ENCODE peak calls at places on chromosomes 7 and 10, in six cellular contexts. One of them, this sample, is unnamed.

GRCh38 chr10:3525832-3526449 is 259.1 kb downstream of the KLF6 start:
- ATAC-seq in upper lobe of left lung: no peak
- ATAC-seq in HepG2: peak; percentile 50
- ATAC-seq in K562: peak; percentile 61
- ATAC-seq in GM12878: no peak
- ATAC-seq in A549: peak; percentile 99
- ATAC-seq in this sample: peak; percentile 81

GRCh38 chr7:50214141-50214670 is 90.3 kb upstream of the IKZF1 start:
- ATAC-seq in upper lobe of left lung: no peak
- ATAC-seq in HepG2: no peak
- ATAC-seq in A549: no peak
- ATAC-seq in GM12878: no peak
- ATAC-seq in K562: no peak
- ATAC-seq in this sample: no peak

GRCh38 chr7:130903358-130903974 is 169.5 kb upstream of the KLF14 start:
- ATAC-seq in HepG2: no peak
- ATAC-seq in GM12878: peak; percentile 9
- ATAC-seq in K562: peak; percentile 84
- ATAC-seq in upper lobe of left lung: peak; percentile 64
- ATAC-seq in A549: peak; percentile 38
- ATAC-seq in this sample: no peak

GRCh38 chr7:117118579-117119180 is 165.4 kb downstream of the ST7 start:
- ATAC-seq in A549: no peak
- ATAC-seq in HepG2: no peak
- ATAC-seq in upper lobe of left lung: no peak
- ATAC-seq in K562: peak; percentile 36
- ATAC-seq in GM12878: peak; percentile 23
- ATAC-seq in this sample: no peak

GRCh38 chr7:131618391-131618790 is 62.0 kb upstream of the PODXL start:
- ATAC-seq in HepG2: no peak
- ATAC-seq in A549: no peak
- ATAC-seq in GM12878: no peak
- ATAC-seq in upper lobe of left lung: no peak
- ATAC-seq in K562: no peak
- ATAC-seq in this sample: no peak

GRCh38 chr7:6232534-6232933 is 39.9 kb downstream of the CYTH3 start:
- ATAC-seq in GM12878: peak; percentile 51
- ATAC-seq in HepG2: no peak
- ATAC-seq in upper lobe of left lung: peak; percentile 71
- ATAC-seq in A549: no peak
- ATAC-seq in K562: peak; percentile 67
- ATAC-seq in this sample: peak; percentile 45

GRCh38 chr7:102073931-102074880 is 212.5 kb upstream of the SH2B2 start:
- ATAC-seq in K562: no peak
- ATAC-seq in upper lobe of left lung: no peak
- ATAC-seq in A549: no peak
- ATAC-seq in HepG2: no peak
- ATAC-seq in GM12878: no peak
- ATAC-seq in this sample: no peak

GRCh38 chr10:86770412-86770960 is 14.1 kb downstream of the BMPR1A start:
- ATAC-seq in K562: peak; percentile 90
- ATAC-seq in A549: peak; percentile 67
- ATAC-seq in HepG2: no peak
- ATAC-seq in GM12878: peak; percentile 66
- ATAC-seq in upper lobe of left lung: no peak
- ATAC-seq in this sample: no peak

GRCh38 chr7:127678330-127678729 is 26.3 kb downstream of the SND1 start:
- ATAC-seq in HepG2: no peak
- ATAC-seq in K562: no peak
- ATAC-seq in GM12878: no peak
- ATAC-seq in upper lobe of left lung: no peak
- ATAC-seq in A549: no peak
- ATAC-seq in this sample: no peak

GRCh38 chr10:52082307-52082706 is 231.8 kb upstream of the DKK1 start:
- ATAC-seq in upper lobe of left lung: no peak
- ATAC-seq in K562: no peak
- ATAC-seq in HepG2: no peak
- ATAC-seq in GM12878: peak; percentile 50
- ATAC-seq in A549: no peak
- ATAC-seq in this sample: no peak

GRCh38 chr10:72625608-72626443 is at the start of gene MICU1:
- ATAC-seq in HepG2: peak; percentile 99
- ATAC-seq in upper lobe of left lung: peak; percentile 100
- ATAC-seq in K562: peak; percentile 98
- ATAC-seq in GM12878: peak; percentile 99
- ATAC-seq in A549: peak; percentile 99
- ATAC-seq in this sample: peak; percentile 99

GRCh38 chr10:26621889-26622681 is 75.4 kb upstream of the PDSS1 start:
- ATAC-seq in A549: peak; percentile 96
- ATAC-seq in upper lobe of left lung: peak; percentile 78
- ATAC-seq in K562: peak; percentile 83
- ATAC-seq in GM12878: peak; percentile 85
- ATAC-seq in HepG2: peak; percentile 90
- ATAC-seq in this sample: peak; percentile 53

GRCh38 chr10:97508342-97508741 is 9.6 kb downstream of the UBTD1 start:
- ATAC-seq in upper lobe of left lung: no peak
- ATAC-seq in K562: no peak
- ATAC-seq in HepG2: no peak
- ATAC-seq in GM12878: no peak
- ATAC-seq in A549: no peak
- ATAC-seq in this sample: no peak

GRCh38 chr7:55538538-55538937 is 33.8 kb downstream of the VOPP1 start:
- ATAC-seq in K562: no peak
- ATAC-seq in HepG2: no peak
- ATAC-seq in A549: no peak
- ATAC-seq in GM12878: no peak
- ATAC-seq in upper lobe of left lung: no peak
- ATAC-seq in this sample: no peak

GRCh38 chr10:34628174-34628802 is 186.8 kb downstream of the PARD3 start:
- ATAC-seq in K562: peak; percentile 99
- ATAC-seq in A549: peak; percentile 24
- ATAC-seq in upper lobe of left lung: peak; percentile 63
- ATAC-seq in HepG2: peak; percentile 60
- ATAC-seq in GM12878: peak; percentile 10
- ATAC-seq in this sample: peak; percentile 64

GRCh38 chr7:124330741-124331407 is 298.0 kb upstream of the TMEM229A start:
- ATAC-seq in upper lobe of left lung: no peak
- ATAC-seq in K562: no peak
- ATAC-seq in GM12878: no peak
- ATAC-seq in A549: no peak
- ATAC-seq in HepG2: no peak
- ATAC-seq in this sample: no peak

GRCh38 chr7:1693991-1694524 is 24.0 kb downstream of the ELFN1 start:
- ATAC-seq in upper lobe of left lung: no peak
- ATAC-seq in GM12878: no peak
- ATAC-seq in K562: no peak
- ATAC-seq in A549: peak; percentile 49
- ATAC-seq in HepG2: no peak
- ATAC-seq in this sample: no peak
- TF ChIP-seq EP300 in upper lobe of left lung: no peak
- TF ChIP-seq EP300 in GM12878: no peak
- TF ChIP-seq EP300 in K562: no peak
- TF ChIP-seq EP300 in A549: no peak
- TF ChIP-seq EP300 in HepG2: no peak
- TF ChIP-seq EP300 in this sample: no peak

GRCh38 chr7:2713978-2714377 is 26.0 kb downstream of the AMZ1 start:
- ATAC-seq in upper lobe of left lung: no peak
- ATAC-seq in GM12878: no peak
- ATAC-seq in K562: no peak
- ATAC-seq in HepG2: no peak
- ATAC-seq in A549: no peak
- ATAC-seq in this sample: no peak
- H3K4me1 ChIP-seq in upper lobe of left lung: peaks cover 35% of the 10 kb centered on the region
- H3K4me1 ChIP-seq in GM12878: peaks cover 51% of the 10 kb centered on the region
- H3K4me1 ChIP-seq in K562: peaks cover 36% of the 10 kb centered on the region
- H3K4me1 ChIP-seq in HepG2: peaks cover 15% of the 10 kb centered on the region
- H3K4me1 ChIP-seq in A549: no peaks in the 10 kb centered on the region
- H3K4me1 ChIP-seq in this sample: no peaks in the 10 kb centered on the region

GRCh38 chr10:114623661-114624294 is 34.3 kb downstream of the ABLIM1 start:
- ATAC-seq in A549: peak; percentile 94
- ATAC-seq in upper lobe of left lung: peak; percentile 76
- ATAC-seq in HepG2: peak; percentile 98
- ATAC-seq in GM12878: no peak
- ATAC-seq in K562: no peak
- ATAC-seq in this sample: peak; percentile 84
- TF ChIP-seq EP300 in A549: peak; percentile 32
- TF ChIP-seq EP300 in upper lobe of left lung: no peak
- TF ChIP-seq EP300 in HepG2: no peak
- TF ChIP-seq EP300 in GM12878: no peak
- TF ChIP-seq EP300 in K562: no peak
- TF ChIP-seq EP300 in this sample: no peak

GRCh38 chr10:101663097-101663496 is 31.9 kb downstream of the FBXW4 start:
- ATAC-seq in upper lobe of left lung: no peak
- ATAC-seq in A549: no peak
- ATAC-seq in GM12878: no peak
- ATAC-seq in HepG2: no peak
- ATAC-seq in K562: no peak
- ATAC-seq in this sample: no peak
- H3K4me1 ChIP-seq in upper lobe of left lung: no peaks in the 10 kb centered on the region
- H3K4me1 ChIP-seq in A549: no peaks in the 10 kb centered on the region
- H3K4me1 ChIP-seq in GM12878: no peaks in the 10 kb centered on the region
- H3K4me1 ChIP-seq in HepG2: no peaks in the 10 kb centered on the region
- H3K4me1 ChIP-seq in K562: no peaks in the 10 kb centered on the region
- H3K4me1 ChIP-seq in this sample: no peaks in the 10 kb centered on the region

DNA sequence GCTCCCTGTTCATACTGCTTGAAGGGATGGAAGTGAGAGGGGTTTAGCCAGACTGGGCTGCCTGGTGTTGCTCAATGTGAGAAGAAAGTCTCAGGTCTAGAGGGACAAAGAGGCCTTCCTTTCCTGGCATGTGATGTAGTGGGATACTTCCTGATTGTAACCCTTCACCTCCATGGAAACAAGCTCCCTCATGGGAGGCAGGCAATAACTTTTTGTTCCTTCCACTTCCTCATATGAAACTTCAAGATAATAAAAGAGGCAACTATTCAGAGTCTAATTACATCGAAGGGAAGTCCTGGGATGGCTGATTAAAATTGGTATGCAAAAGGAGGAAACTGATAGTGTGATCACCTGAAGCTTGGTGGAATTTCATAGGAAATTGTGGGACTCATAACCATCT is 84.1 kb upstream of the ETV1 start:
- ATAC-seq in HepG2: no peak
- ATAC-seq in GM12878: no peak
- ATAC-seq in K562: no peak
- ATAC-seq in A549: no peak
- ATAC-seq in upper lobe of left lung: no peak
- ATAC-seq in this sample: peak; percentile 55
- TF ChIP-seq EP300 in HepG2: no peak
- TF ChIP-seq EP300 in GM12878: no peak
- TF ChIP-seq EP300 in K562: no peak
- TF ChIP-seq EP300 in A549: no peak
- TF ChIP-seq EP300 in upper lobe of left lung: no peak
- TF ChIP-seq EP300 in this sample: no peak

GRCh38 chr7:1085910-1086421 is 1.9 kb upstream of the GPER1 start:
- ATAC-seq in HepG2: no peak
- ATAC-seq in K562: no peak
- ATAC-seq in GM12878: no peak
- ATAC-seq in A549: no peak
- ATAC-seq in upper lobe of left lung: no peak
- ATAC-seq in this sample: no peak

GRCh38 chr7:1081931-1082401 is 5.9 kb upstream of the GPER1 start:
- ATAC-seq in K562: no peak
- ATAC-seq in GM12878: no peak
- ATAC-seq in upper lobe of left lung: no peak
- ATAC-seq in A549: no peak
- ATAC-seq in HepG2: no peak
- ATAC-seq in this sample: no peak

GRCh38 chr7:1085266-1085665 is 2.6 kb upstream of the GPER1 start:
- ATAC-seq in A549: no peak
- ATAC-seq in K562: no peak
- ATAC-seq in HepG2: no peak
- ATAC-seq in GM12878: no peak
- ATAC-seq in upper lobe of left lung: no peak
- ATAC-seq in this sample: no peak

GRCh38 chr7:1081336-1081735 is 6.6 kb upstream of the GPER1 start:
- ATAC-seq in upper lobe of left lung: no peak
- ATAC-seq in HepG2: no peak
- ATAC-seq in GM12878: no peak
- ATAC-seq in K562: no peak
- ATAC-seq in A549: no peak
- ATAC-seq in this sample: no peak

DNA sequence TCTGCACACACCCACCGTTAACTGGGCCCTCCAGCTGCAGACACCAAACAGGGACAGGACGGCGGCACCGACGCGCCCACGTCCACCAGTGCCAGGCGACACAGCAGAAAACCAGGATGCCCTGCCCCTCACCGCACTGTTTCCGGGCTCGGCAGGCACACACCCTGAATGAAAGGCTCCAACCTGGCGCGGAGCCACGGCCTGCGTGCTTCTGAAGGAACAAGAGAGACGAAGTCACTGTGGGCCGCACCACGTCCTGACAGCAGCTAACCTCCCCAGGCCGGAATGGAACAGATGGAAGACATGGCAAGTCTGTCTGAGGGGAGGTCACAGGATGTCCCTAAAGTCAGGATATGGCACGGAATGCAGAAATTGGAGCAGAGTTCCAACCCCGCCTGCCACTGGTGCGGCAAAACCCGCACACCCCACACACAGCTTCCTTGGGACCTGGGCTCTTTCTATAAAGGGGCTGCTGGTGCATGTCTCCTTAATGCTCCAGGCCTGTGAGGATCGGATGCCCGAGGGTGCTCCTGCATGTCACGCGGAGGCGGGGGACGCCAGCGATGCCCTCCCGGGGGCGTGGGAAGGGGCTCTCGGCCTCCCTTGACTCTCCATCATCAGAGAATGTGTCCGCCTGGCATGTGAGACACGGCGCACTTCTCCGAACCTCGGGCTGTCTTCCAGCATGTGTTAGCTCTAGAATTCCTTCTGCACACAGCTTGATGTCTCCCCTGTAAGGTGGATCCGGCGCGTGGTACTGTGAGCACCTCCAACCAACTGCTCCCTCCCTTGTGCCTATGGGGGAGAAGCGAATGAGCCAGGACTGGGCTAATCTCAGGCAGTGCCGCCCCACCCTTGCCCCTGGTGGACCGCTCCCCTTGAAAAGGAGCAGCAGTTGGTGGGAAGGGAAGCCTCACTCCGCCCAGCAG is 3.9 kb upstream of the GPER1 start:
- ATAC-seq in upper lobe of left lung: no peak
- ATAC-seq in HepG2: no peak
- ATAC-seq in A549: no peak
- ATAC-seq in K562: no peak
- ATAC-seq in GM12878: no peak
- ATAC-seq in this sample: no peak
- H3K4me1 ChIP-seq in upper lobe of left lung: peaks cover 64% of the 10 kb centered on the region
- H3K4me1 ChIP-seq in HepG2: peaks cover 63% of the 10 kb centered on the region
- H3K4me1 ChIP-seq in A549: peaks cover 21% of the 10 kb centered on the region
- H3K4me1 ChIP-seq in K562: peaks cover 3% of the 10 kb centered on the region
- H3K4me1 ChIP-seq in GM12878: peaks cover 12% of the 10 kb centered on the region
- H3K4me1 ChIP-seq in this sample: peaks cover 23% of the 10 kb centered on the region